ENCODE peak calls at places on chromosomes 3 and 15, in six cellular contexts. N is H1, B is IMR-90, G is mesenchymal stem cell, F is neuronal stem cell, Y is trophoblast cell. I is an unnamed sample.
A peak's percentile ranks its signal among the peaks of the same experiment; 100 is the strongest.

GRCh38 chr15:90035835-90036220 is 34.7 kb downstream of the ZNF710 start:
- DNase-seq in Y (peak; percentile 19), N (no peak), F (no peak), B (no peak), G (no peak), I (no peak)

GRCh38 chr15:78623786-78624497 is 3.1 kb upstream of the CHRNA3 start:
- DNase-seq in Y (no peak), G (no peak), B (no peak), F (no peak), N (no peak), I (no peak)

GRCh38 chr3:31476209-31476608 is 56.5 kb upstream of the STT3B start:
- DNase-seq in N (no peak), F (no peak), B (no peak), Y (no peak), G (no peak), I (no peak)

GRCh38 chr3:42173307-42173706 is 82.2 kb downstream of the TRAK1 start:
- DNase-seq in F (no peak), G (no peak), B (no peak), N (no peak), Y (no peak), I (no peak)

GRCh38 chr3:21274000-21274671 is 476.9 kb downstream of the ZNF385D start:
- DNase-seq in Y (no peak), B (peak; percentile 17), F (no peak), N (no peak), G (no peak), I (no peak)

GRCh38 chr3:1552831-1553230 is 460.0 kb downstream of the CNTN6 start:
- DNase-seq in B (no peak), Y (no peak), F (no peak), G (no peak), N (no peak), I (no peak)

GRCh38 chr3:115498898-115499297 is 124.4 kb upstream of the GAP43 start:
- DNase-seq in N (no peak), B (no peak), F (no peak), Y (no peak), G (no peak), I (no peak)

GRCh38 chr15:89101302-89102191 is 13.3 kb downstream of the ABHD2 start:
- DNase-seq in B (peak; percentile 100), Y (peak; percentile 87), F (no peak), G (peak; percentile 97), N (no peak), I (no peak)

GRCh38 chr3:195900426-195901355 is 7.7 kb downstream of the TNK2 start:
- DNase-seq in G (no peak), Y (no peak), N (no peak), B (peak; percentile 54), F (no peak), I (no peak)

GRCh38 chr3:34780973-34781372 is 858.4 kb upstream of the ARPP21 start:
- DNase-seq in Y (no peak), N (no peak), F (no peak), G (no peak), B (no peak), I (peak; percentile 59)

GRCh38 chr3:185270262-185270955 is 16.6 kb upstream of the EHHADH start:
- DNase-seq in N (no peak), Y (no peak), F (no peak), G (peak; percentile 15), B (peak; percentile 31), I (peak; percentile 83)

GRCh38 chr3:63673111-63673510 is 20.6 kb downstream of the SNTN start:
- DNase-seq in G (no peak), Y (no peak), N (no peak), B (no peak), F (no peak), I (no peak)

GRCh38 chr3:82224661-82225060 is 463.2 kb upstream of the GBE1 start:
- DNase-seq in N (no peak), G (no peak), B (no peak), F (no peak), Y (no peak), I (no peak)

GRCh38 chr3:23611737-23612295 is 193.9 kb upstream of the UBE2E1 start:
- DNase-seq in B (peak; percentile 80), F (no peak), N (no peak), G (peak; percentile 30), Y (no peak), I (peak; percentile 37)

GRCh38 chr3:122536634-122537033 is 21.9 kb upstream of the KPNA1 start:
- DNase-seq in Y (no peak), B (no peak), N (no peak), G (no peak), F (no peak), I (peak; percentile 52)

GRCh38 chr3:122530164-122530563 is 15.4 kb upstream of the KPNA1 start:
- DNase-seq in N (no peak), Y (no peak), F (no peak), B (no peak), G (no peak), I (no peak)

GRCh38 chr3:122533931-122534334 is 19.2 kb upstream of the KPNA1 start:
- DNase-seq in B (peak; percentile 87), F (no peak), Y (peak; percentile 87), N (no peak), G (peak; percentile 87), I (peak; percentile 97)

GRCh38 chr3:122533480-122533879 is 18.7 kb upstream of the KPNA1 start:
- DNase-seq in Y (no peak), B (no peak), F (no peak), G (no peak), N (no peak), I (no peak)

DNA sequence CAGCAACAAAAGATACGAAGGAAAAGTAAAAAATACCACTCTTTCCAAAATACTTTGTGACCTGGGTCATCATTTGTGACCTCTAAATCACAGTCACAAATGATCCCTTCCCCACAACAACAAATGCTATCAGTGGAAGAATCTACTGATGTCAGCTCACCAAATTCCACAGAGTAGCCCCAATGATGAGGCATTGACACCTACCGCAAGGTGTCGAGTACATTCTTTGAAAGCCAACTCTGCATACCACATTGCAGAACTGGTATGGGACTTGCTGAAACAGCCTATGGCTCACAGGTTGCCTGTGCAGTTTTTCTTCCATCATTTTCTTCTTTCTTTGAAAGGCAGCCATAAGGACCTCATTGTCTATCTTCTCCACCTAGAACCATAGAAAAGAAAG is 21.2 kb upstream of the KPNA1 start:
- DNase-seq in N (no peak), Y (no peak), G (no peak), B (no peak), F (no peak), I (peak; percentile 97)
- H3K36me3 ChIP-seq in N (no peaks in the 10 kb centered on the region), Y (no peaks in the 10 kb centered on the region), G (peaks cover 97% of the 10 kb centered on the region), B (peaks cover 10% of the 10 kb centered on the region), F (peaks cover 55% of the 10 kb centered on the region), I (no peaks in the 10 kb centered on the region)

DNA sequence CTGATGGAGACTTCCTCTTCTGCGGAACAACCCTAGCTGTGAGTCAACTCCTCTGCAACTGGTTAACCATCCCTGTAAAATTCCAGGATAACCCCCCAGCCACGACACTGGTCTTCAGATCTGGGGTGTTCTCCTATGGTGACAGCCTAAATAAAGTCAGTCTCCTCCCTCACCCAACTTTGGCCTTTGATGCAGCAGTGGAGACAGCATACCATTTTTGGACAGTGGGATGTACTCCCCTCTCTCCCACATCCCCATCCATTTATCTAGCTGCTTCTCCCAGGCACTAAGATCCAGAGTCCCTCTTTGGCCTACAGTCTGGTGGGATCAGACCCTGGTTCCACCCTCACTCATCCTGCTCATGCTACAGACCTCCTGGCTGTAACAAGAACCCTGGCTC is 352.6 kb downstream of the OCA2 start:
- DNase-seq in G (no peak), B (no peak), Y (no peak), N (no peak), F (no peak), I (no peak)
- H3K4me1 ChIP-seq in G (no peaks in the 10 kb centered on the region), B (no peaks in the 10 kb centered on the region), Y (no peaks in the 10 kb centered on the region), N (no peaks in the 10 kb centered on the region), F (no peaks in the 10 kb centered on the region), I (no peaks in the 10 kb centered on the region)

DNA sequence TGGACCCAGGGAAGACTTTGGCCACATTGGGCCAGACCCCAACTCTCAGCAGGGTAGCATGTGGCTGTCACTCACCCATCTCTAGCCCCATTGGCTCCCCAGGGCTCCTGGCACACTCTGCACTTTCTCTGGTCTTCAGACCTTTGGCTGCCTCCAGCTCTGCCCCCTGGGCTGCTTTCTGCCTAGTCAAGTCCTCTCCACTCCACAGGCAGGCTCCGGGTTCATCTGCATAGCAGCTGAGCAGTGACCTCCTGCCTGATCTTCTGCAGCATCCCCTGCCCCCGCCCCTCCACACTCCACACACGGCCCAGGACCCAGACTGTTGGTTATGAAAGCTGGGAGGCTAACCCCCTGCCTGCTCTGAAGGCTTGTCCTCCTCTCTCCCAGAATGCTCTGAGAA is 8.4 kb upstream of the C15orf39 start:
- DNase-seq in Y (no peak), B (no peak), G (no peak), F (no peak), N (no peak), I (no peak)
- H3K18ac ChIP-seq in Y (no peak overlapping the region), B (no peak overlapping the region), G (no peak overlapping the region), F (peak overlapping the region; percentile 62), N (no peak overlapping the region), I (no peak overlapping the region)

GRCh38 chr3:29283739-29284138 is 2.9 kb downstream of the RBMS3 start:
- DNase-seq in B (no peak), N (no peak), Y (no peak), F (no peak), G (no peak), I (no peak)
- H3K36me3 ChIP-seq in B (no peaks in the 10 kb centered on the region), N (no peaks in the 10 kb centered on the region), Y (no peaks in the 10 kb centered on the region), F (no peaks in the 10 kb centered on the region), G (no peaks in the 10 kb centered on the region), I (no peaks in the 10 kb centered on the region)

DNA sequence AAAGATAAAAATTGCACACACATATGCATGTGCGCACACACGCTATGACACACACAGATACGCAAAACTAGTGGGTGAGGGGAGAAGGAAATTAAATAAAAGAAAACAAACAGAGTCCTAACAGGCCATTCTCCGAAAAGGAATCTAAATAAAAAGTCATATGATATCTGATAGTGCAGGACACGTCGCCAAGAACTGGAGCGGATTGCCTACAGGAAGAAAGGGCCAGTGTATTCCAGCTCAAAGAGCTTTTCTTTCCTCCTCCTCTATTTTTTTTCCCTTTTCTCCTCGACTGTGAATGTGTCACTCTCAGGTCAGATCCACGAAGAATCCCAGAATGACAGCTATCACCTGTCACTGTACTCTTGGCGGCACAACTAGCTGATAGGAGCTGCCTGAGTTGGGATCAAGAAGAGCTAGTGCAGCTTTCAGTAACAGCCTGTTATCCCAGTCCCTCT is 157.8 kb downstream of the TIGIT start:
- DNase-seq in G (no peak), Y (no peak), B (peak; percentile 74), N (no peak), F (no peak), I (no peak)
- H3K4me1 ChIP-seq in G (peaks cover 2% of the 10 kb centered on the region), Y (no peaks in the 10 kb centered on the region), B (peaks cover 6% of the 10 kb centered on the region), N (no peaks in the 10 kb centered on the region), F (peaks cover 29% of the 10 kb centered on the region), I (no peaks in the 10 kb centered on the region)